ENCODE peak calls at places on chromosomes 7 and 10, in six cellular contexts. S, N, V, I, M and A are unnamed samples.

GRCh38 chr10:124266468-124267230 is 152.1 kb downstream of the OAT start:
- DNase-seq in S (no peak), N (no peak), V (no peak), I (no peak), M (no peak), A (no peak)

GRCh38 chr7:18590744-18591340 is 95.3 kb downstream of the HDAC9 start:
- DNase-seq in S (no peak), N (no peak), V (no peak), I (no peak), M (no peak), A (no peak)

GRCh38 chr10:96259150-96259549 is 12.2 kb downstream of the BLNK start:
- DNase-seq in S (no peak), N (no peak), V (no peak), I (no peak), M (no peak), A (no peak)

GRCh38 chr7:79911420-79911819 is 223.2 kb upstream of the GNAI1 start:
- DNase-seq in S (no peak), N (no peak), V (no peak), I (no peak), M (no peak), A (no peak)

GRCh38 chr10:43671659-43672555 is 23.2 kb upstream of the ZNF32 start:
- DNase-seq in S (peak), N (peak), V (peak), I (peak), M (no peak), A (peak)

GRCh38 chr10:97974108-97974507 is 56.3 kb downstream of the CRTAC1 start:
- DNase-seq in S (no peak), N (no peak), V (no peak), I (no peak), M (no peak), A (no peak)

GRCh38 chr10:62723375-62723774 is 81.1 kb upstream of the ADO start:
- DNase-seq in S (no peak), N (no peak), V (no peak), I (no peak), M (no peak), A (no peak)

GRCh38 chr7:69691734-69692133 is 93.5 kb downstream of the AUTS2 start:
- DNase-seq in S (no peak), N (no peak), V (no peak), I (no peak), M (no peak), A (no peak)

GRCh38 chr10:77669892-77670291 is 32.3 kb upstream of the KCNMA1 start:
- DNase-seq in S (no peak), N (no peak), V (no peak), I (no peak), M (no peak), A (no peak)

GRCh38 chr10:36468620-36469019 is 656.8 kb upstream of the ANKRD30A start:
- DNase-seq in S (no peak), N (no peak), V (no peak), I (no peak), M (no peak), A (no peak)

GRCh38 chr10:61628199-61628874 is 34.4 kb upstream of the CABCOCO1 start:
- DNase-seq in S (no peak), N (no peak), V (no peak), I (no peak), M (no peak), A (no peak)

GRCh38 chr10:124003070-124003419 is 90.4 kb downstream of the CHST15 start:
- DNase-seq in S (no peak), N (peak), V (no peak), I (no peak), M (no peak), A (no peak)

GRCh38 chr7:51129527-51130472 is 186.8 kb downstream of the COBL start:
- DNase-seq in S (no peak), N (no peak), V (no peak), I (no peak), M (no peak), A (no peak)

GRCh38 chr7:39754326-39755120 is 131.2 kb downstream of the RALA start:
- DNase-seq in S (no peak), N (no peak), V (no peak), I (no peak), M (no peak), A (no peak)

GRCh38 chr7:113774182-113774807 is 144.5 kb downstream of the PPP1R3A start:
- DNase-seq in S (peak), N (peak), V (no peak), I (no peak), M (no peak), A (no peak)

GRCh38 chr10:131891196-131891928 is 9.4 kb upstream of the PPP2R2D start:
- DNase-seq in S (peak), N (no peak), V (no peak), I (peak), M (no peak), A (peak)

GRCh38 chr10:88066876-88067275 is 203.5 kb downstream of the PTEN start:
- DNase-seq in S (no peak), N (no peak), V (no peak), I (no peak), M (no peak), A (no peak)

GRCh38 chr10:77163670-77164348 is 473.8 kb downstream of the KCNMA1 start:
- DNase-seq in S (no peak), N (no peak), V (peak), I (no peak), M (peak), A (peak)

GRCh38 chr7:87231243-87231642 is 11.7 kb upstream of the TMEM243 start:
- DNase-seq in S (no peak), N (no peak), V (no peak), I (no peak), M (no peak), A (no peak)

GRCh38 chr10:29795856-29796255 is 161.1 kb upstream of the SVIL start:
- DNase-seq in S (no peak), N (no peak), V (no peak), I (no peak), M (no peak), A (no peak)

GRCh38 chr7:115066634-115067033 is 144.7 kb downstream of the MDFIC start:
- DNase-seq in S (no peak), N (no peak), V (no peak), I (no peak), M (no peak), A (no peak)

GRCh38 chr7:46969303-46970130 is 612.4 kb downstream of the TNS3 start:
- DNase-seq in S (peak), N (no peak), V (no peak), I (no peak), M (no peak), A (no peak)

GRCh38 chr7:138784692-138785091 is 13.1 kb upstream of the TMEM213 start:
- DNase-seq in S (no peak), N (no peak), V (no peak), I (no peak), M (no peak), A (no peak)

GRCh38 chr10:15856328-15857000 is 3.8 kb downstream of the MINDY3 start:
- DNase-seq in S (no peak), N (no peak), V (no peak), I (no peak), M (no peak), A (no peak)

GRCh38 chr10:5293691-5294550 is 70.8 kb upstream of the UCN3 start:
- DNase-seq in S (peak), N (peak), V (peak), I (peak), M (no peak), A (peak)

GRCh38 chr7:31991846-31992245 is 78.4 kb downstream of the PDE1C start:
- DNase-seq in S (no peak), N (no peak), V (no peak), I (no peak), M (no peak), A (no peak)

GRCh38 chr10:69685802-69686585 is 55.9 kb downstream of the FAM241B start:
- DNase-seq in S (peak), N (no peak), V (peak), I (no peak), M (no peak), A (no peak)

GRCh38 chr10:127133672-127134500 is 62.5 kb downstream of the INSYN2A start:
- DNase-seq in S (no peak), N (no peak), V (no peak), I (no peak), M (no peak), A (no peak)

GRCh38 chr10:75776738-75777504 is 345.5 kb downstream of the LRMDA start:
- DNase-seq in S (no peak), N (no peak), V (no peak), I (no peak), M (no peak), A (no peak)

GRCh38 chr10:102869290-102870198 is at the start of gene AS3MT:
- DNase-seq in S (peak), N (peak), V (peak), I (peak), M (no peak), A (peak)

GRCh38 chr10:79018591-79019011 is 50.2 kb upstream of the ZMIZ1 start:
- DNase-seq in S (no peak), N (no peak), V (peak), I (no peak), M (no peak), A (no peak)

GRCh38 chr7:98626393-98627061 is 9.4 kb downstream of the NPTX2 start:
- DNase-seq in S (no peak), N (no peak), V (no peak), I (peak), M (no peak), A (no peak)

GRCh38 chr7:96833701-96834453 is 124.2 kb upstream of the SEM1 start:
- DNase-seq in S (no peak), N (no peak), V (no peak), I (no peak), M (no peak), A (no peak)

GRCh38 chr7:41224063-41224763 is 478.7 kb downstream of the INHBA start:
- DNase-seq in S (peak), N (no peak), V (no peak), I (no peak), M (no peak), A (no peak)

GRCh38 chr10:3229815-3230214 is 57.2 kb upstream of the PITRM1 start:
- DNase-seq in S (no peak), N (no peak), V (no peak), I (no peak), M (no peak), A (no peak)

GRCh38 chr7:7151865-7152264 is 30.5 kb upstream of the C1GALT1 start:
- DNase-seq in S (no peak), N (no peak), V (no peak), I (no peak), M (no peak), A (no peak)

GRCh38 chr7:7148799-7149481 is 33.4 kb upstream of the C1GALT1 start:
- DNase-seq in S (peak), N (no peak), V (no peak), I (no peak), M (no peak), A (no peak)

GRCh38 chr7:7152315-7152714 is 30.0 kb upstream of the C1GALT1 start:
- DNase-seq in S (no peak), N (no peak), V (no peak), I (no peak), M (no peak), A (no peak)

GRCh38 chr7:7146837-7147236 is 35.5 kb upstream of the C1GALT1 start:
- DNase-seq in S (no peak), N (no peak), V (no peak), I (no peak), M (no peak), A (no peak)

GRCh38 chr7:7151285-7151684 is 31.1 kb upstream of the C1GALT1 start:
- DNase-seq in S (no peak), N (no peak), V (no peak), I (no peak), M (no peak), A (no peak)
- TF ChIP-seq CTCF in S (no peak), N (no peak), V (no peak), I (no peak), M (no peak), A (no peak)

GRCh38 chr7:75994388-75995051 is at the start of gene TMEM120A:
- DNase-seq in S (peak), N (peak), V (peak), I (peak), M (peak), A (peak)
- TF ChIP-seq CTCF in S (no peak), N (peak), V (no peak), I (peak), M (peak), A (no peak)

GRCh38 chr7:158811894-158812293 is 17.4 kb downstream of the ESYT2 start:
- DNase-seq in S (no peak), N (no peak), V (peak), I (no peak), M (no peak), A (no peak)
- TF ChIP-seq CTCF in S (no peak), N (no peak), V (no peak), I (no peak), M (no peak), A (no peak)

DNA sequence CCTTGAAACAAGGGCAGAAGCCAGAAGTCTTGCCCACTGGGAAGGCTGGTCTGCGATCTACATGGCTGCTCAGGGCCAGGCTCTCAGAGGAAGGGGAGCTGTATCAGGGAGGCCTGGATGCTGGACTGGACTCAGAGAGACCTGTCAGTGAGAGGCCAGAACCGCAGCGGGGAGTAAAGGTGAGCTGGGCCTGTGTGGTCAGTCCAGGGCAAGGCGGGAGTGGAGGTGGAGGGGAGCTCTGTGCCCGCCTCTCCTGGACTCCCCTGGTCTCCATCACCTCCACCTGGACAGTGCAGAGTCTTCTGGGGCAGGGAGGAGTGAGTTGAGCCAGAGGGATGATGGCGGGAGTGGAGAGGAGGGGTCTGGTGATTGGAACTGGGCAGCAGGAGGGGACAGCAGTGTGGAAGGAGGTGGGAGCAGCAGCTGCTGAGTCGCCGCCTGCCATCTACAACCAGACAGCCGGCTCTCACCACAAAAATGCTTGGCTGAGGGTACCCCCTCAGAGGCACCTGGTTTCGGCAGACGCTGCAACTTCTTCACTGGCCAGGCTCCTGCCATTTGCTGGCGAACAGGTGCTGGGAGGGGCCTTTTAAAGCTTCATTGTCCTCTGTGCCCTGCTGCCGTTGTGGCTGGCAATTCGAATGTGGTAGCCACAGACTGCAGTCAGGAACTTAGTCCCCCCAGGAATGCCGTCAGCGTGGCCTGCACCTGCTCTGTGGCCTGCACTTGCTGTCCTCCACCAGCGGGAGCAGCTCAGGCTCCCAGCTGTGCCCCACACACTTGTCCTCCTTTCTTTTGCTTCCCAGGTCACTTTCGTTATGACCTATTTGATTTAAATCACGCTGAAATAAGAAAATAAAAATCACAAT is 3.5 kb downstream of the RASSF4 start:
- DNase-seq in S (no peak), N (no peak), V (peak), I (no peak), M (no peak), A (peak)
- TF ChIP-seq CTCF in S (no peak), N (no peak), V (peak), I (peak), M (no peak), A (peak)

GRCh38 chr10:119252470-119253151 is 45.2 kb downstream of the GRK5 start:
- DNase-seq in S (no peak), N (no peak), V (no peak), I (no peak), M (no peak), A (no peak)
- TF ChIP-seq CTCF in S (no peak), N (no peak), V (no peak), I (no peak), M (no peak), A (no peak)